ENCODE peak calls at places on chromosomes 7 and 10, in five cellular contexts. Z, L, K, B and I are unnamed samples.

GRCh38 chr7:84085147-84085546 is 109.4 kb downstream of the SEMA3A start:
- DNase-seq in Z (peak; percentile 40), L (no peak), K (no peak), B (no peak), I (no peak)

GRCh38 chr7:27156901-27157716 is 634 bp upstream of the HOXA7 start:
- DNase-seq in Z (no peak), L (peak; percentile 9), K (peak; percentile 47), B (no peak), I (peak; percentile 44)

GRCh38 chr7:47795631-47796030 is 152.6 kb downstream of the PKD1L1 start:
- DNase-seq in Z (peak; percentile 75), L (no peak), K (no peak), B (peak; percentile 88), I (no peak)

GRCh38 chr10:48247680-48248079 is 26.8 kb downstream of the FRMPD2 start:
- DNase-seq in Z (no peak), L (no peak), K (no peak), B (no peak), I (no peak)

GRCh38 chr10:73744690-73744994 is 470 bp downstream of the SEC24C start:
- DNase-seq in Z (peak; percentile 76), L (peak; percentile 56), K (no peak), B (no peak), I (peak; percentile 62)

GRCh38 chr10:70737977-70738376 is 47.2 kb downstream of the TBATA start:
- DNase-seq in Z (no peak), L (no peak), K (no peak), B (no peak), I (no peak)

GRCh38 chr7:140559410-140559809 is 80.1 kb upstream of the MKRN1 start:
- DNase-seq in Z (no peak), L (no peak), K (no peak), B (no peak), I (no peak)

GRCh38 chr10:96747734-96748550 is 27.6 kb upstream of the PIK3AP1 start:
- DNase-seq in Z (no peak), L (peak; percentile 35), K (no peak), B (no peak), I (peak; percentile 59)

GRCh38 chr10:71805776-71806705 is 32.7 kb upstream of the VSIR start:
- DNase-seq in Z (peak; percentile 16), L (no peak), K (peak; percentile 86), B (no peak), I (peak; percentile 74)

GRCh38 chr10:91043173-91043910 is 122.5 kb upstream of the ANKRD1 start:
- DNase-seq in Z (peak; percentile 40), L (no peak), K (no peak), B (peak; percentile 5), I (no peak)

GRCh38 chr7:114921636-114922150 is at the start of gene MDFIC:
- DNase-seq in Z (no peak), L (peak; percentile 34), K (no peak), B (no peak), I (no peak)

GRCh38 chr10:43238462-43238861 is 28.4 kb downstream of the RASGEF1A start:
- DNase-seq in Z (no peak), L (no peak), K (peak; percentile 37), B (no peak), I (peak; percentile 13)

GRCh38 chr10:126902157-126902556 is 3.1 kb upstream of the DOCK1 start:
- DNase-seq in Z (peak; percentile 62), L (no peak), K (no peak), B (peak; percentile 38), I (no peak)

GRCh38 chr10:1399431-1400120 is 337.7 kb downstream of the ADARB2 start:
- DNase-seq in Z (no peak), L (peak; percentile 11), K (no peak), B (no peak), I (no peak)

GRCh38 chr7:94223375-94224084 is 171.2 kb upstream of the COL1A2 start:
- DNase-seq in Z (peak; percentile 44), L (no peak), K (no peak), B (no peak), I (no peak)

GRCh38 chr10:25113231-25114035 is 61.4 kb upstream of the GPR158 start:
- DNase-seq in Z (peak; percentile 68), L (peak; percentile 20), K (peak; percentile 75), B (peak; percentile 33), I (no peak)

GRCh38 chr10:24858908-24859270 is 93.5 kb downstream of the PRTFDC1 start:
- DNase-seq in Z (no peak), L (no peak), K (no peak), B (no peak), I (no peak)

GRCh38 chr7:20219446-20220292 is 2.5 kb upstream of the MACC1 start:
- DNase-seq in Z (peak; percentile 98), L (peak; percentile 93), K (peak; percentile 86), B (peak; percentile 53), I (peak; percentile 93)

GRCh38 chr10:86100581-86101061 is 266.0 kb downstream of the GRID1 start:
- DNase-seq in Z (no peak), L (no peak), K (no peak), B (no peak), I (no peak)

GRCh38 chr10:33042565-33042964 is 84.5 kb upstream of the ITGB1 start:
- DNase-seq in Z (no peak), L (no peak), K (no peak), B (no peak), I (no peak)

GRCh38 chr7:1269336-1269890 is 36.7 kb downstream of the UNCX start:
- DNase-seq in Z (no peak), L (no peak), K (peak; percentile 80), B (no peak), I (no peak)

GRCh38 chr10:83991986-83992753 is 147.1 kb upstream of the GHITM start:
- DNase-seq in Z (no peak), L (no peak), K (no peak), B (no peak), I (no peak)

GRCh38 chr10:75210193-75211006 is at the start of gene VDAC2:
- DNase-seq in Z (peak; percentile 73), L (peak; percentile 87), K (peak; percentile 98), B (peak; percentile 46), I (peak; percentile 91)

GRCh38 chr7:2044311-2044882 is 188.3 kb downstream of the MAD1L1 start:
- DNase-seq in Z (no peak), L (no peak), K (peak; percentile 61), B (no peak), I (peak; percentile 20)

GRCh38 chr7:92963599-92963998 is 127.2 kb upstream of the CDK6 start:
- DNase-seq in Z (no peak), L (no peak), K (no peak), B (no peak), I (no peak)

GRCh38 chr10:93548376-93549071 is 17.9 kb upstream of the FFAR4 start:
- DNase-seq in Z (peak; percentile 3), L (no peak), K (no peak), B (no peak), I (no peak)

GRCh38 chr7:46155367-46155766 is 234.3 kb upstream of the IGFBP3 start:
- DNase-seq in Z (no peak), L (no peak), K (no peak), B (no peak), I (no peak)

GRCh38 chr7:132394283-132395003 is 181.8 kb downstream of the PLXNA4 start:
- DNase-seq in Z (no peak), L (no peak), K (no peak), B (no peak), I (no peak)

GRCh38 chr10:22712959-22713852 is 1.2 kb downstream of the PIP4K2A start:
- DNase-seq in Z (no peak), L (peak; percentile 56), K (peak; percentile 87), B (no peak), I (peak; percentile 51)

GRCh38 chr7:51256244-51256781 is 60.3 kb downstream of the COBL start:
- DNase-seq in Z (no peak), L (no peak), K (no peak), B (no peak), I (no peak)

GRCh38 chr7:7112868-7113267 is 69.5 kb upstream of the C1GALT1 start:
- DNase-seq in Z (no peak), L (no peak), K (no peak), B (no peak), I (no peak)

GRCh38 chr10:6956562-6956961 is 376.5 kb upstream of the PRKCQ start:
- DNase-seq in Z (no peak), L (no peak), K (no peak), B (no peak), I (no peak)

GRCh38 chr10:104045151-104046089 is 40.3 kb downstream of the COL17A1 start:
- DNase-seq in Z (peak; percentile 82), L (no peak), K (no peak), B (peak; percentile 38), I (no peak)
- TF ChIP-seq CTCF in Z (peak; percentile 92), L (peak; percentile 60), K (peak; percentile 47), B (peak; percentile 95), I (no peak)

GRCh38 chr10:103781329-103782061 is 73.9 kb downstream of the SH3PXD2A start:
- DNase-seq in Z (peak; percentile 18), L (no peak), K (peak; percentile 31), B (peak; percentile 96), I (no peak)
- TF ChIP-seq CTCF in Z (peak; percentile 77), L (peak; percentile 38), K (no peak), B (peak; percentile 65), I (no peak)

GRCh38 chr7:13032524-13032923 is 345.1 kb downstream of the ARL4A start:
- DNase-seq in Z (no peak), L (no peak), K (no peak), B (no peak), I (no peak)
- TF ChIP-seq CTCF in Z (no peak), L (no peak), K (no peak), B (no peak), I (no peak)

GRCh38 chr10:49539320-49539885 is 482 bp upstream of the ERCC6 start:
- DNase-seq in Z (peak; percentile 63), L (peak; percentile 52), K (peak; percentile 83), B (no peak), I (peak; percentile 50)

GRCh38 chr10:49534670-49535381 is 4.1 kb downstream of the ERCC6 start:
- DNase-seq in Z (peak; percentile 79), L (no peak), K (no peak), B (peak; percentile 55), I (peak; percentile 49)

GRCh38 chr10:49542353-49542752 is 3.4 kb upstream of the ERCC6 start:
- DNase-seq in Z (no peak), L (no peak), K (no peak), B (no peak), I (no peak)

GRCh38 chr10:49541762-49542161 is 2.8 kb upstream of the ERCC6 start:
- DNase-seq in Z (no peak), L (no peak), K (no peak), B (no peak), I (no peak)

DNA sequence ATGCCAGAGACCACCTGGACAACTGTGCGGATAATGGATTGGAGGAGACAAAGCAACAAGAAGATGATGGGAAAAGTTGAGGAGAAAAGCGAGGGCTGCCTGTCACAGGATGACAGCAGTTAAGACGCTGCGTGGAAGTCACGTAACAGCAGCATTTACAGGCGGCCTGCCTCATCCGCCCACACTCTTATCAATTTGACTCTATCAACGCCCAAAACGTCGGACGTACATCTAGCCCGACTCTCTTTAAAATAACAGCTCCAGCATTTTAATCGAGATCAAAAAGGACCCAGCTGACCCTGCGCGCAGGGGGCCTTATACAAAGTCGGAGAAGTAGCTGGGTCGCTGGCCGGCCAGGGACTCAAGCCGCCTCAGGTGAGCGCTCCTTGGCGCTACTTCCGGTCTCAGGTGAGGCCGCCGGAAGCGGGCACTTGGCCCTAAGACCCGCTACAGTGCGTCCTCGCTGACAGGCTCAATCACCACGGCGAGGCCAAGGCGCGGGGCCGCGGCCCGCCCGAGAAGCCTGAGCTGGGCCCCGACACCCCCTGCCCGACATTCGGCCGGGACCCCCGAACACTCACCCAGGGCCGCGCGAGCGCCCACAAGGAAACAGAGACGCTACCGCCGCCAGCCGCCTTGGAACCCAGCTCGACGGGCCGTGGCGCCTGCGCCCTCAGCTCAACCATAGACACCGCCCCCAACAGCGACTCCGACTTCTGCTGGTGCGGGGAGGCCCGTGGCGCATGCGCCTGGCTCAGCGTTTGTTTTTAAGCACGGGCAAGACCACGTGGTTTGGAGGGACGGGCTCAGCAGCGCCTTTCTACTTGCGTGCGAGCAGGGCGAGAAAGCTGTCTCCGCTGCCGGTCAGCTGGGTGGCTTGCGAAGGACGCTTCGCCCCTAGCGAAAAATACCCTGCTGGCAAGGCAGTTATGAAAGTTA is at the start of gene ERCC6:
- DNase-seq in Z (peak; percentile 99), L (peak; percentile 97), K (peak; percentile 99), B (peak; percentile 96), I (peak; percentile 98)
- TF ChIP-seq CTCF in Z (no peak), L (no peak), K (no peak), B (peak; percentile 17), I (no peak)